ENCODE peak calls at places on chromosomes 2 and 18, in nine cellular contexts. J, C, D, T, E, G, W, V and Q are unnamed samples.
A peak's percentile ranks its signal among the peaks of the same experiment; 100 is the strongest.

GRCh38 chr2:166560022-166560421 is 66.0 kb upstream of the SCN7A start:
- DNase-seq in T (no peak), W (no peak), D (no peak), E (no peak), C (no peak), V (no peak), J (no peak), G (no peak), Q (no peak)

GRCh38 chr2:1744151-1744445 is 217 bp downstream of the PXDN start:
- DNase-seq in C (no peak), T (no peak), W (no peak), V (no peak), E (no peak), D (no peak), J (no peak), G (no peak), Q (no peak)

GRCh38 chr18:8751692-8752091 is 46.3 kb downstream of the MTCL1 start:
- DNase-seq in D (no peak), E (no peak), G (no peak), C (no peak), W (no peak), T (no peak), V (no peak), J (no peak), Q (no peak)

GRCh38 chr18:42339324-42339723 is 384.3 kb downstream of the PIK3C3 start:
- DNase-seq in C (no peak), V (no peak), J (no peak), W (no peak), T (no peak), G (no peak), E (no peak), D (no peak), Q (peak; percentile 34)

GRCh38 chr18:9735879-9736278 is 27.8 kb downstream of the RAB31 start:
- DNase-seq in J (no peak), T (no peak), G (no peak), C (no peak), E (no peak), V (no peak), D (no peak), W (no peak), Q (no peak)

GRCh38 chr2:80531319-80531718 is 226.8 kb upstream of the LRRTM1 start:
- DNase-seq in V (no peak), W (no peak), C (no peak), T (no peak), D (no peak), E (no peak), J (no peak), G (no peak), Q (no peak)

GRCh38 chr2:7012141-7012809 is 95.1 kb downstream of the RNF144A start:
- DNase-seq in V (no peak), J (no peak), E (no peak), G (peak; percentile 81), D (no peak), W (no peak), T (peak; percentile 12), C (peak; percentile 46), Q (peak; percentile 73)

GRCh38 chr18:45482286-45482685 is 133.0 kb upstream of the SLC14A2 start:
- DNase-seq in T (peak; percentile 7), C (no peak), D (no peak), W (no peak), G (no peak), E (no peak), V (no peak), J (no peak), Q (no peak)

GRCh38 chr2:209788925-209789324 is 17.3 kb downstream of the UNC80 start:
- DNase-seq in W (no peak), J (no peak), C (no peak), G (no peak), V (no peak), E (no peak), D (no peak), T (no peak), Q (no peak)

GRCh38 chr2:78644849-78645248 is 380.7 kb upstream of the REG3G start:
- DNase-seq in D (no peak), T (no peak), V (no peak), J (no peak), E (no peak), C (no peak), G (peak; percentile 6), W (no peak), Q (no peak)

GRCh38 chr2:31997653-31998052 is 13.2 kb downstream of the MEMO1 start:
- DNase-seq in W (no peak), J (no peak), V (no peak), E (no peak), G (no peak), D (no peak), C (peak; percentile 17), T (no peak), Q (no peak)

GRCh38 chr2:236785611-236786057 is 216.0 kb downstream of the ACKR3 start:
- DNase-seq in D (no peak), T (peak; percentile 20), W (no peak), E (no peak), V (no peak), J (no peak), C (no peak), G (no peak), Q (no peak)

GRCh38 chr2:206084468-206084869 is 1.5 kb downstream of the INO80D start:
- DNase-seq in V (peak; percentile 83), G (peak; percentile 84), C (peak; percentile 88), W (peak; percentile 44), T (peak; percentile 40), J (no peak), E (no peak), D (no peak), Q (peak; percentile 51)

GRCh38 chr2:160735696-160736095 is 242.1 kb upstream of the RBMS1 start:
- DNase-seq in W (no peak), E (no peak), T (no peak), V (no peak), C (no peak), G (no peak), D (no peak), J (no peak), Q (no peak)